ENCODE peak calls at places on chromosomes 16 and 17, in nine cellular contexts. One of them, this sample, is unnamed.
A peak's percentile ranks its signal among the peaks of the same experiment; 100 is the strongest.

GRCh38 chr16:69093974-69094373 is 11.5 kb upstream of the HAS3 start:
- DNase-seq in naive B cell: no peak
- DNase-seq in OCI-LY7: no peak
- DNase-seq in AG08395: no peak
- DNase-seq in SW480: peak; percentile 62
- DNase-seq in cerebellar cortex: no peak
- DNase-seq in EL: no peak
- DNase-seq in hepatic stellate cell: no peak
- DNase-seq in fibroblast of villous mesenchyme: no peak
- DNase-seq in this sample: no peak

GRCh38 chr16:51166116-51166515 is 15.0 kb upstream of the SALL1 start:
- DNase-seq in naive B cell: no peak
- DNase-seq in OCI-LY7: no peak
- DNase-seq in AG08395: no peak
- DNase-seq in SW480: no peak
- DNase-seq in cerebellar cortex: no peak
- DNase-seq in EL: no peak
- DNase-seq in hepatic stellate cell: no peak
- DNase-seq in fibroblast of villous mesenchyme: no peak
- DNase-seq in this sample: no peak

GRCh38 chr17:57707892-57708291 is 37.2 kb downstream of the CCDC182 start:
- DNase-seq in naive B cell: no peak
- DNase-seq in OCI-LY7: no peak
- DNase-seq in AG08395: no peak
- DNase-seq in SW480: no peak
- DNase-seq in cerebellar cortex: peak; percentile 7
- DNase-seq in EL: no peak
- DNase-seq in hepatic stellate cell: no peak
- DNase-seq in fibroblast of villous mesenchyme: no peak
- DNase-seq in this sample: no peak

GRCh38 chr17:333626-334396 is 18.8 kb downstream of the RPH3AL start:
- DNase-seq in naive B cell: no peak
- DNase-seq in OCI-LY7: no peak
- DNase-seq in AG08395: peak; percentile 69
- DNase-seq in SW480: no peak
- DNase-seq in cerebellar cortex: peak; percentile 86
- DNase-seq in EL: peak; percentile 28
- DNase-seq in hepatic stellate cell: peak; percentile 77
- DNase-seq in fibroblast of villous mesenchyme: peak; percentile 75
- DNase-seq in this sample: no peak

GRCh38 chr17:65139045-65139764 is 2.0 kb downstream of the RGS9 start:
- DNase-seq in naive B cell: no peak
- DNase-seq in OCI-LY7: no peak
- DNase-seq in AG08395: no peak
- DNase-seq in SW480: no peak
- DNase-seq in cerebellar cortex: no peak
- DNase-seq in EL: no peak
- DNase-seq in hepatic stellate cell: no peak
- DNase-seq in fibroblast of villous mesenchyme: no peak
- DNase-seq in this sample: no peak

GRCh38 chr16:78952630-78953029 is 647.9 kb downstream of the MAF start:
- DNase-seq in naive B cell: no peak
- DNase-seq in OCI-LY7: no peak
- DNase-seq in AG08395: no peak
- DNase-seq in SW480: no peak
- DNase-seq in cerebellar cortex: no peak
- DNase-seq in EL: no peak
- DNase-seq in hepatic stellate cell: no peak
- DNase-seq in fibroblast of villous mesenchyme: no peak
- DNase-seq in this sample: no peak

GRCh38 chr17:44499722-44500121 is 3.5 kb downstream of the GPATCH8 start:
- DNase-seq in naive B cell: no peak
- DNase-seq in OCI-LY7: no peak
- DNase-seq in AG08395: no peak
- DNase-seq in SW480: no peak
- DNase-seq in cerebellar cortex: no peak
- DNase-seq in EL: no peak
- DNase-seq in hepatic stellate cell: no peak
- DNase-seq in fibroblast of villous mesenchyme: no peak
- DNase-seq in this sample: no peak

GRCh38 chr17:12959441-12959840 is 58.4 kb downstream of the ELAC2 start:
- DNase-seq in naive B cell: no peak
- DNase-seq in OCI-LY7: no peak
- DNase-seq in AG08395: peak; percentile 25
- DNase-seq in SW480: no peak
- DNase-seq in cerebellar cortex: no peak
- DNase-seq in EL: peak; percentile 24
- DNase-seq in hepatic stellate cell: no peak
- DNase-seq in fibroblast of villous mesenchyme: peak; percentile 6
- DNase-seq in this sample: no peak

GRCh38 chr17:34378664-34379101 is 15.7 kb upstream of the CCL1 start:
- DNase-seq in naive B cell: peak; percentile 44
- DNase-seq in OCI-LY7: peak; percentile 85
- DNase-seq in AG08395: no peak
- DNase-seq in SW480: no peak
- DNase-seq in cerebellar cortex: no peak
- DNase-seq in EL: no peak
- DNase-seq in hepatic stellate cell: no peak
- DNase-seq in fibroblast of villous mesenchyme: peak; percentile 36
- DNase-seq in this sample: no peak

GRCh38 chr16:88622125-88622524 is 16.2 kb upstream of the IL17C start:
- DNase-seq in naive B cell: no peak
- DNase-seq in OCI-LY7: no peak
- DNase-seq in AG08395: no peak
- DNase-seq in SW480: no peak
- DNase-seq in cerebellar cortex: no peak
- DNase-seq in EL: no peak
- DNase-seq in hepatic stellate cell: no peak
- DNase-seq in fibroblast of villous mesenchyme: no peak
- DNase-seq in this sample: no peak

GRCh38 chr16:54447606-54448440 is 161.2 kb upstream of the IRX3 start:
- DNase-seq in naive B cell: no peak
- DNase-seq in OCI-LY7: no peak
- DNase-seq in AG08395: peak; percentile 84
- DNase-seq in SW480: peak; percentile 16
- DNase-seq in cerebellar cortex: no peak
- DNase-seq in EL: peak; percentile 87
- DNase-seq in hepatic stellate cell: peak; percentile 7
- DNase-seq in fibroblast of villous mesenchyme: peak; percentile 59
- DNase-seq in this sample: no peak

GRCh38 chr16:75260856-75261589 is 9.6 kb upstream of the BCAR1 start:
- DNase-seq in naive B cell: no peak
- DNase-seq in OCI-LY7: no peak
- DNase-seq in AG08395: no peak
- DNase-seq in SW480: no peak
- DNase-seq in cerebellar cortex: no peak
- DNase-seq in EL: no peak
- DNase-seq in hepatic stellate cell: no peak
- DNase-seq in fibroblast of villous mesenchyme: no peak
- DNase-seq in this sample: no peak

GRCh38 chr16:22217890-22218730 is 12.0 kb downstream of the EEF2K start:
- DNase-seq in naive B cell: peak; percentile 72
- DNase-seq in OCI-LY7: peak; percentile 38
- DNase-seq in AG08395: no peak
- DNase-seq in SW480: peak; percentile 23
- DNase-seq in cerebellar cortex: no peak
- DNase-seq in EL: no peak
- DNase-seq in hepatic stellate cell: peak; percentile 38
- DNase-seq in fibroblast of villous mesenchyme: no peak
- DNase-seq in this sample: no peak

GRCh38 chr17:65071861-65072260 is 15.3 kb upstream of the GNA13 start:
- DNase-seq in naive B cell: no peak
- DNase-seq in OCI-LY7: no peak
- DNase-seq in AG08395: peak; percentile 59
- DNase-seq in SW480: peak; percentile 41
- DNase-seq in cerebellar cortex: no peak
- DNase-seq in EL: peak; percentile 46
- DNase-seq in hepatic stellate cell: no peak
- DNase-seq in fibroblast of villous mesenchyme: no peak
- DNase-seq in this sample: peak; percentile 63

GRCh38 chr17:19248923-19249574 is 11.9 kb downstream of the EPN2 start:
- DNase-seq in naive B cell: no peak
- DNase-seq in OCI-LY7: no peak
- DNase-seq in AG08395: peak; percentile 92
- DNase-seq in SW480: peak; percentile 30
- DNase-seq in cerebellar cortex: no peak
- DNase-seq in EL: peak; percentile 90
- DNase-seq in hepatic stellate cell: peak; percentile 87
- DNase-seq in fibroblast of villous mesenchyme: peak; percentile 91
- DNase-seq in this sample: no peak

GRCh38 chr17:4032738-4033137 is 68.5 kb upstream of the ATP2A3 start:
- DNase-seq in naive B cell: no peak
- DNase-seq in OCI-LY7: peak; percentile 11
- DNase-seq in AG08395: no peak
- DNase-seq in SW480: no peak
- DNase-seq in cerebellar cortex: no peak
- DNase-seq in EL: no peak
- DNase-seq in hepatic stellate cell: no peak
- DNase-seq in fibroblast of villous mesenchyme: no peak
- DNase-seq in this sample: no peak

GRCh38 chr16:81997738-81998137 is 13.5 kb downstream of the SDR42E1 start:
- DNase-seq in naive B cell: no peak
- DNase-seq in OCI-LY7: no peak
- DNase-seq in AG08395: peak; percentile 81
- DNase-seq in SW480: peak; percentile 56
- DNase-seq in cerebellar cortex: no peak
- DNase-seq in EL: peak; percentile 84
- DNase-seq in hepatic stellate cell: peak; percentile 73
- DNase-seq in fibroblast of villous mesenchyme: peak; percentile 97
- DNase-seq in this sample: peak; percentile 54

GRCh38 chr17:6475411-6475810 is 31.2 kb downstream of the PIMREG start:
- DNase-seq in naive B cell: no peak
- DNase-seq in OCI-LY7: no peak
- DNase-seq in AG08395: no peak
- DNase-seq in SW480: no peak
- DNase-seq in cerebellar cortex: peak; percentile 78
- DNase-seq in EL: no peak
- DNase-seq in hepatic stellate cell: no peak
- DNase-seq in fibroblast of villous mesenchyme: no peak
- DNase-seq in this sample: no peak

GRCh38 chr16:19236561-19236960 is 49.0 kb upstream of the CLEC19A start:
- DNase-seq in naive B cell: no peak
- DNase-seq in OCI-LY7: no peak
- DNase-seq in AG08395: no peak
- DNase-seq in SW480: no peak
- DNase-seq in cerebellar cortex: no peak
- DNase-seq in EL: no peak
- DNase-seq in hepatic stellate cell: no peak
- DNase-seq in fibroblast of villous mesenchyme: no peak
- DNase-seq in this sample: peak; percentile 83

GRCh38 chr16:53456625-53457024 is 22.4 kb downstream of the RBL2 start:
- DNase-seq in naive B cell: peak; percentile 13
- DNase-seq in OCI-LY7: peak; percentile 16
- DNase-seq in AG08395: no peak
- DNase-seq in SW480: no peak
- DNase-seq in cerebellar cortex: no peak
- DNase-seq in EL: no peak
- DNase-seq in hepatic stellate cell: no peak
- DNase-seq in fibroblast of villous mesenchyme: no peak
- DNase-seq in this sample: no peak

GRCh38 chr17:47239663-47240374 is 13.8 kb upstream of the ITGB3 start:
- DNase-seq in naive B cell: no peak
- DNase-seq in OCI-LY7: peak; percentile 43
- DNase-seq in AG08395: peak; percentile 95
- DNase-seq in SW480: peak; percentile 59
- DNase-seq in cerebellar cortex: peak; percentile 11
- DNase-seq in EL: peak; percentile 100
- DNase-seq in hepatic stellate cell: peak; percentile 93
- DNase-seq in fibroblast of villous mesenchyme: peak; percentile 96
- DNase-seq in this sample: peak; percentile 47

GRCh38 chr17:79792984-79793923 is 3.6 kb downstream of the CBX8 start:
- DNase-seq in naive B cell: no peak
- DNase-seq in OCI-LY7: no peak
- DNase-seq in AG08395: peak; percentile 71
- DNase-seq in SW480: no peak
- DNase-seq in cerebellar cortex: peak; percentile 54
- DNase-seq in EL: peak; percentile 84
- DNase-seq in hepatic stellate cell: peak; percentile 94
- DNase-seq in fibroblast of villous mesenchyme: peak; percentile 92
- DNase-seq in this sample: no peak

GRCh38 chr17:8720596-8720995 is 24.0 kb downstream of the CCDC42 start:
- DNase-seq in naive B cell: no peak
- DNase-seq in OCI-LY7: no peak
- DNase-seq in AG08395: no peak
- DNase-seq in SW480: no peak
- DNase-seq in cerebellar cortex: no peak
- DNase-seq in EL: no peak
- DNase-seq in hepatic stellate cell: no peak
- DNase-seq in fibroblast of villous mesenchyme: no peak
- DNase-seq in this sample: no peak

GRCh38 chr17:6090253-6090652 is 20.1 kb downstream of the WSCD1 start:
- DNase-seq in naive B cell: no peak
- DNase-seq in OCI-LY7: no peak
- DNase-seq in AG08395: no peak
- DNase-seq in SW480: no peak
- DNase-seq in cerebellar cortex: no peak
- DNase-seq in EL: no peak
- DNase-seq in hepatic stellate cell: no peak
- DNase-seq in fibroblast of villous mesenchyme: no peak
- DNase-seq in this sample: no peak